ENCODE peak calls at places on chromosomes 5 and 9, in ten cellular contexts. N is uterus, E is WTC11, X is body of pancreas, T is A673, O is cardiac muscle cell, D is bronchial epithelial cell, P is dorsolateral prefrontal cortex, G is transverse colon, J is stomach. A is an unnamed sample.

GRCh38 chr9:93305497-93306020 is 121.6 kb downstream of the WNK2 start:
- DNase-seq in N (no peak), E (no peak), X (no peak), T (no peak), O (no peak), D (no peak), P (peak; percentile 46), G (no peak), J (peak; percentile 24), A (peak; percentile 14)

GRCh38 chr9:20898885-20899554 is 132.4 kb downstream of the HACD4 start:
- DNase-seq in N (no peak), E (no peak), X (no peak), T (no peak), O (peak; percentile 23), D (peak; percentile 84), P (no peak), G (no peak), J (no peak), A (no peak)

GRCh38 chr5:6780802-6781391 is 67.7 kb downstream of the TENT4A start:
- DNase-seq in N (no peak), E (no peak), X (no peak), T (peak; percentile 54), O (no peak), D (no peak), P (no peak), G (no peak), J (no peak), A (no peak)

GRCh38 chr9:20446248-20446647 is 176.1 kb downstream of the MLLT3 start:
- DNase-seq in N (no peak), E (no peak), X (no peak), T (no peak), O (peak; percentile 50), D (no peak), P (no peak), G (no peak), J (no peak), A (no peak)

GRCh38 chr5:80255425-80255751 is 460 bp downstream of the SERINC5 start:
- DNase-seq in N (peak; percentile 53), E (peak; percentile 54), X (peak; percentile 66), T (peak; percentile 73), O (peak; percentile 59), D (no peak), P (peak; percentile 52), G (peak; percentile 81), J (peak; percentile 73), A (no peak)

GRCh38 chr5:125125031-125125823 is 378.8 kb upstream of the ZNF608 start:
- DNase-seq in N (no peak), E (no peak), X (no peak), T (no peak), O (peak; percentile 46), D (peak; percentile 28), P (no peak), G (no peak), J (no peak), A (no peak)

GRCh38 chr5:6729400-6730310 is 16.4 kb downstream of the TENT4A start:
- DNase-seq in N (no peak), E (no peak), X (peak; percentile 27), T (peak; percentile 51), O (no peak), D (no peak), P (no peak), G (peak; percentile 63), J (peak; percentile 51), A (no peak)

GRCh38 chr5:65012411-65012972 is 243.8 kb downstream of the CWC27 start:
- DNase-seq in N (no peak), E (no peak), X (no peak), T (no peak), O (no peak), D (no peak), P (no peak), G (no peak), J (no peak), A (no peak)

GRCh38 chr5:54756796-54757402 is 228.5 kb downstream of the ESM1 start:
- DNase-seq in N (no peak), E (no peak), X (no peak), T (no peak), O (no peak), D (peak; percentile 94), P (no peak), G (no peak), J (no peak), A (no peak)

GRCh38 chr5:43631182-43631910 is 28.4 kb downstream of the NNT start:
- DNase-seq in N (peak; percentile 40), E (peak; percentile 40), X (peak; percentile 63), T (peak; percentile 87), O (peak; percentile 94), D (peak; percentile 75), P (no peak), G (peak; percentile 19), J (peak; percentile 34), A (peak; percentile 17)

GRCh38 chr5:56620903-56621680 is 194.3 kb upstream of the MAP3K1 start:
- DNase-seq in N (no peak), E (no peak), X (no peak), T (no peak), O (no peak), D (no peak), P (no peak), G (no peak), J (no peak), A (no peak)

GRCh38 chr9:16321461-16322119 is 548.9 kb downstream of the BNC2 start:
- DNase-seq in N (no peak), E (no peak), X (no peak), T (no peak), O (no peak), D (peak; percentile 67), P (no peak), G (no peak), J (no peak), A (no peak)

GRCh38 chr5:154138701-154139100 is 51.8 kb upstream of the GALNT10 start:
- DNase-seq in N (no peak), E (no peak), X (peak; percentile 20), T (no peak), O (no peak), D (no peak), P (no peak), G (no peak), J (no peak), A (no peak)

GRCh38 chr5:35938518-35939227 is at the start of gene CAPSL:
- DNase-seq in N (peak; percentile 56), E (peak; percentile 86), X (peak; percentile 88), T (peak; percentile 63), O (peak; percentile 63), D (peak; percentile 39), P (no peak), G (peak; percentile 13), J (peak; percentile 41), A (no peak)

DNA sequence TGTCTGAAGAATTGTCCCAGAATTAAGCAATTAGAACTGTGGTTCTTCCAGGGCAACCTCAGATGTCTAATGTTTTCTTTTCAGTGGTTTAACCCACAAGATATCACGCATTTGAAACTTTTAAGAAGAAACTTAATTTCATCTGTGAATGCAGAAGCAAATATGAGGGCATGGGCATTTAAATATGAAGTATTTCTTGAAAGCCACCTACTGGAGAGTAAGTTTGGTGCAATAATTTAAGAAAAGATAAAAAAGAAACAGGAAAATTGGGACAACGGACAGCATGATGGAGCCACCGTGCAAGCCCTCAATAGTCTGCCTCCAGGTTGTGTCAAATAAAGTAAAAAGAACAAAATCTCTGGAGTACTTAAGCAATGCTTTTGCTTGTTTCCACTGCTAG is 1.2 kb upstream of the CAPSL start:
- DNase-seq in N (no peak), E (no peak), X (no peak), T (no peak), O (no peak), D (no peak), P (no peak), G (no peak), J (no peak), A (no peak)
- TF ChIP-seq CTCF in N (no peak), E (no peak), X (no peak), T (peak; percentile 44), O (peak; percentile 3), D (no peak), P (peak; percentile 19), G (no peak), J (no peak), A (no peak)

DNA sequence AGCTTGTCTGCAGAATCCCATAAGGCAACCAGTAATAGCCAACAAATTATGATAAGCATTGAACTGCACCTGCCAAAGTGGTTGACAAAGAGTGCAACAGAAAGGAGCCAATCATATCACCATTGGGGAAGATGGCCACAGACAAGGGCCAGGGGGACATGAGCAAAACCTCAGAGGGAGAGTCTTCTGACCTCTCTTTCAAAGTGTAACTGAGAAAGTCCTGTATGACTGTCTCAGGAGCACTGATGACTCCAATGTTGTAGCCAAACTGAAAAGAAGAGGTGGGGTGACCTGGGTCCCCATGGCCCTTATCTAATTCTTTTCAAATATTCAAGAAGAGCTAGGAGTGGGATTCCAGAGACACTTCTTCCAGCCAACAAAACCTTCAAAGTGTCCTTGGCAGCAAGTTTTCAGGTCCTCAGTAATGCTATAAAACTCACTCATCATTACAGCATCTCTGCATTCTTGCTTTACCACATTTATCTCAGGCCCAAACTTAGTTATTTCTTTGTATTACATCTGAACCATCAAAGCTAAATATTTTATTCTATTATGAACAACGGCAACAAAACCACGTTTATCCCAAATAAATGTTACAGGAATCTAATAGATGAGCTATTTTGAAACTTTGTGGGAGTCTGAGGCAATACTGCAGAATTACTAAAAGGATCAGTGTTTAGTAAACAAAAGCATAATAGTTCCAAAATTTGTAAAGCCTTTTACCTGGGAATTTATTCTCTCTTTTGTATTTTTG is 24.4 kb downstream of the FBLL1 start:
- DNase-seq in N (no peak), E (no peak), X (no peak), T (no peak), O (no peak), D (no peak), P (no peak), G (no peak), J (no peak), A (no peak)
- TF ChIP-seq CTCF in N (no peak), E (no peak), X (no peak), T (no peak), O (no peak), D (no peak), P (no peak), G (no peak), J (no peak), A (no peak)

GRCh38 chr5:181223041-181223728 is at the start of gene TRIM41:
- DNase-seq in N (peak; percentile 99), E (peak; percentile 99), X (peak; percentile 95), T (peak; percentile 98), O (peak; percentile 98), D (peak; percentile 92), P (peak; percentile 98), G (peak; percentile 99), J (peak; percentile 97), A (peak; percentile 96)
- TF ChIP-seq CTCF in N (no peak), E (no peak), X (no peak), T (peak; percentile 10), O (no peak), D (peak; percentile 11), P (peak; percentile 20), G (peak; percentile 59), J (peak; percentile 34), A (no peak)

GRCh38 chr9:70259512-70259802 is 679 bp downstream of the SMC5 start:
- DNase-seq in N (no peak), E (no peak), X (no peak), T (no peak), O (no peak), D (no peak), P (no peak), G (no peak), J (no peak), A (no peak)
- TF ChIP-seq CTCF in N (no peak), E (no peak), X (no peak), T (no peak), O (no peak), D (no peak), P (no peak), G (no peak), J (no peak), A (no peak)